ENCODE peak calls at places on chromosome 20, in seven cellular contexts. I, F, N, H, S, T and K are unnamed samples.

GRCh38 chr20:20820780-20821495 is 108.5 kb upstream of the RALGAPA2 start:
- DNase-seq in S (no peak), I (no peak), N (no peak), H (no peak), F (no peak), T (no peak), K (no peak)

GRCh38 chr20:38812182-38812581 is 6.7 kb downstream of the PPP1R16B start:
- DNase-seq in S (no peak), H (no peak), N (no peak), I (no peak), T (no peak), F (no peak), K (no peak)

GRCh38 chr20:50930139-50931047 is 844 bp downstream of the ADNP start:
- DNase-seq in T (no peak), F (no peak), N (no peak), I (peak; percentile 62), H (no peak), S (peak; percentile 70), K (peak; percentile 29)

GRCh38 chr20:11101243-11101642 is 427.4 kb upstream of the JAG1 start:
- DNase-seq in T (no peak), F (peak; percentile 6), N (no peak), S (no peak), I (no peak), H (peak; percentile 31), K (no peak)

GRCh38 chr20:48629069-48629959 is 198.5 kb downstream of the PREX1 start:
- DNase-seq in T (no peak), H (no peak), F (no peak), S (peak; percentile 37), I (no peak), N (no peak), K (no peak)

GRCh38 chr20:51359947-51360346 is 182.6 kb downstream of the NFATC2 start:
- DNase-seq in T (no peak), N (no peak), S (no peak), I (no peak), F (no peak), H (no peak), K (no peak)

GRCh38 chr20:33674294-33675126 is at the start of gene NECAB3:
- DNase-seq in I (peak; percentile 96), H (peak; percentile 75), T (no peak), N (peak; percentile 83), F (peak; percentile 54), S (peak; percentile 91), K (peak; percentile 90)

GRCh38 chr20:53611449-53611894 is 17.8 kb upstream of the ZNF217 start:
- DNase-seq in S (no peak), F (peak; percentile 97), T (peak; percentile 98), I (peak; percentile 70), H (peak; percentile 96), N (no peak), K (peak; percentile 25)

GRCh38 chr20:53642196-53643030 is 48.8 kb upstream of the ZNF217 start:
- DNase-seq in S (no peak), H (no peak), F (peak; percentile 76), T (peak; percentile 52), I (peak; percentile 71), N (peak; percentile 53), K (peak; percentile 58)

GRCh38 chr20:10370091-10370887 is 63.7 kb downstream of the MKKS start:
- DNase-seq in H (no peak), N (no peak), S (no peak), T (no peak), F (no peak), I (no peak), K (no peak)

GRCh38 chr20:39112196-39112743 is 150.1 kb downstream of the DHX35 start:
- DNase-seq in F (peak; percentile 35), S (no peak), H (peak; percentile 14), T (no peak), N (peak; percentile 29), I (peak; percentile 82), K (peak; percentile 71)

GRCh38 chr20:63941282-63942060 is 14.7 kb downstream of the UCKL1 start:
- DNase-seq in N (no peak), F (no peak), I (no peak), S (peak; percentile 80), H (no peak), T (no peak), K (peak; percentile 64)

GRCh38 chr20:40494238-40494637 is 194.8 kb downstream of the MAFB start:
- DNase-seq in N (no peak), T (no peak), I (no peak), H (no peak), S (no peak), F (no peak), K (peak; percentile 28)

GRCh38 chr20:31861346-31862156 is 8.8 kb downstream of the DUSP15 start:
- DNase-seq in S (peak; percentile 76), F (no peak), T (no peak), I (peak; percentile 94), H (peak; percentile 31), N (no peak), K (peak; percentile 58)

GRCh38 chr20:20956586-20956985 is 149.6 kb downstream of the LINC00237 start:
- DNase-seq in N (no peak), F (no peak), I (no peak), H (no peak), T (no peak), S (no peak), K (no peak)

GRCh38 chr20:32823078-32823477 is 3.3 kb downstream of the MAPRE1 start:
- DNase-seq in T (peak; percentile 66), S (no peak), N (no peak), F (peak; percentile 66), H (peak; percentile 80), I (peak; percentile 75), K (no peak)

GRCh38 chr20:46083101-46083500 is 6.7 kb downstream of the NCOA5 start:
- DNase-seq in S (no peak), H (no peak), N (no peak), T (no peak), I (no peak), F (no peak), K (no peak)

GRCh38 chr20:13684566-13685222 is 46.0 kb upstream of the TASP1 start:
- DNase-seq in T (no peak), H (peak; percentile 11), N (no peak), I (no peak), F (no peak), S (no peak), K (no peak)

GRCh38 chr20:34705008-34705382 is 851 bp downstream of the TP53INP2 start:
- DNase-seq in N (no peak), H (no peak), I (no peak), T (no peak), S (no peak), F (no peak), K (no peak)

GRCh38 chr20:1633535-1633934 is 13.7 kb upstream of the SIRPB1 start:
- DNase-seq in I (peak; percentile 32), T (no peak), H (no peak), N (no peak), S (no peak), F (no peak), K (no peak)

GRCh38 chr20:17822039-17822438 is 122.3 kb downstream of the BANF2 start:
- DNase-seq in F (peak; percentile 59), T (no peak), N (peak; percentile 79), H (peak; percentile 73), I (peak; percentile 83), S (no peak), K (peak; percentile 70)
- TF ChIP-seq CTCF in F (no peak), T (no peak), N (no peak), H (no peak), I (no peak), S (no peak), K (no peak)

GRCh38 chr20:3663031-3663701 is at the start of gene GFRA4:
- DNase-seq in H (no peak), S (no peak), N (no peak), T (no peak), I (no peak), F (no peak), K (no peak)
- TF ChIP-seq CTCF in H (no peak), S (no peak), N (no peak), T (no peak), I (no peak), F (no peak), K (no peak)

GRCh38 chr20:58650181-58650775 is 805 bp upstream of the STX16 start:
- DNase-seq in F (no peak), N (no peak), S (no peak), H (no peak), T (no peak), I (peak; percentile 35), K (no peak)
- TF ChIP-seq CTCF in F (no peak), N (no peak), S (no peak), H (no peak), T (no peak), I (no peak), K (no peak)

GRCh38 chr20:62387219-62387913 is 463 bp downstream of the RPS21 start:
- DNase-seq in N (no peak), F (no peak), S (no peak), T (no peak), H (no peak), I (no peak), K (no peak)

GRCh38 chr20:62390306-62391164 is 3.6 kb downstream of the RPS21 start:
- DNase-seq in T (no peak), N (no peak), H (no peak), F (no peak), S (no peak), I (no peak), K (no peak)

GRCh38 chr20:62389601-62390087 is 2.7 kb downstream of the RPS21 start:
- DNase-seq in I (no peak), F (no peak), S (no peak), H (no peak), N (no peak), T (no peak), K (no peak)

GRCh38 chr20:62387993-62388635 is 1.2 kb downstream of the RPS21 start:
- DNase-seq in I (no peak), S (no peak), H (no peak), F (no peak), T (no peak), N (no peak), K (no peak)

DNA sequence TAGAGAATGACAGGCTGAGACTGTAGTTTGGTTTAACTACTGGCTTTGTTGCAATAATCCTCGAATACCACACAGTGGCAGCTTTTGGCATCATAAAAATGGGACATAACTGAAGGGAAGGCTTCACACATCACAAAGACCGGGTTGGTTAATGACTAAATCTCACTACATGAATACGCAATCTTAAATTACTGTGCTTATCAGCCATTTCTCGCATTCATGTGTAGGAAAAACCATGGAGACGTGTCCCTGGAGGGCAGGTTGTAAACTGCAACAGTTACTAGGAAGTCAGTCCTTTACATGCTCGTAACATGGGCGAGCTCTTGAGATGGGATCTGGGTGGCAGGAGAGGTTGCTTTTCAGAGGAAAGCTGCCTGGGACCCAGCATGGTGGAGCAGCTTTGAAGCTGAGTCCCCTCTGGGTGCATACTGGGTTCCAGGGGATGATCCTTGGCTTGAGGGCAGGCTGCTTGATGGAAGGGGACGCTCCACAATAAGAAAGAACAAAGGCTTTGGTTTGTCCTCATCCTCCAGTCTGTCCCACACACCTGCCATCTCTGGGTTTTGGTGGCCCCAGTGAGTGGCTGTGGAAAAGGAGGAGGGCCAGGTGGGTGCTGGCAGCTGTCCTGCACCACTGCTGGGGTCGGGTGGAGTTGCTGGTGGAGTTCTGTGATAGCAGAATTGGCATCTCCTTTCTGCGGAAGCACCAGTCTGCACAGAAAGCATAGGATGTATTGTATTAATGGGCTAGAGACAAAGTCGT is 2.1 kb downstream of the RPS21 start:
- DNase-seq in I (no peak), T (no peak), H (no peak), N (no peak), F (no peak), S (no peak), K (no peak)
- TF ChIP-seq CTCF in I (no peak), T (no peak), H (no peak), N (no peak), F (no peak), S (no peak), K (no peak)

GRCh38 chr20:58670659-58671058 is 19.6 kb downstream of the STX16 start:
- DNase-seq in N (no peak), H (no peak), T (no peak), S (no peak), I (no peak), F (no peak), K (no peak)
- TF ChIP-seq CTCF in N (no peak), H (no peak), T (no peak), S (no peak), I (no peak), F (no peak), K (no peak)